ENCODE peak calls at places on chromosomes 5 and 9, in nine cellular contexts. Z is A549, V is left ventricle myocardium inferior, J is osteoblast, R is upper lobe of right lung, T is PC-3, X is uterus, L is astrocyte, N is hepatocyte. D is an unnamed sample. For H3K4me1, the result is how much of the 10 kb centered on the place peaks cover.

GRCh38 chr9:112348257-112348992 is 15.0 kb upstream of the PTBP3 start:
- DNase-seq in Z (peak), V (peak), N (peak), J (peak), L (peak), X (peak), R (peak), T (no peak), D (peak)

GRCh38 chr9:88534456-88535225 is at the start of gene NXNL2:
- DNase-seq in N (peak), Z (peak), J (peak), R (peak), L (peak), X (peak), T (peak), V (peak), D (peak)

GRCh38 chr5:173230741-173231380 is 4.1 kb downstream of the NKX2-5 start:
- DNase-seq in T (no peak), N (no peak), X (no peak), J (no peak), L (no peak), Z (no peak), V (no peak), R (no peak), D (no peak)

GRCh38 chr5:138603521-138603920 is 28.3 kb upstream of the HSPA9 start:
- DNase-seq in V (no peak), Z (no peak), N (peak), T (no peak), L (no peak), X (no peak), R (no peak), J (no peak), D (no peak)

GRCh38 chr5:180136661-180137381 is 65.3 kb upstream of the RNF130 start:
- DNase-seq in Z (no peak), N (no peak), J (peak), X (peak), T (no peak), V (no peak), L (no peak), R (no peak), D (no peak)

GRCh38 chr5:79069488-79070001 is at the start of the genes BHMT2 and DMGDH:
- DNase-seq in V (peak), J (peak), N (no peak), L (peak), R (no peak), T (no peak), X (peak), Z (no peak), D (no peak)

GRCh38 chr9:124784503-124784902 is 7.6 kb downstream of the OLFML2A start:
- DNase-seq in V (no peak), N (no peak), T (no peak), L (no peak), R (no peak), Z (no peak), X (no peak), J (peak), D (no peak)

GRCh38 chr9:128512820-128513219 is 8.3 kb downstream of the GLE1 start:
- DNase-seq in J (no peak), V (no peak), N (no peak), Z (no peak), X (no peak), L (no peak), T (no peak), R (no peak), D (no peak)

GRCh38 chr5:135232958-135233357 is 166.1 kb downstream of the MACROH2A1 start:
- DNase-seq in L (no peak), V (no peak), T (no peak), N (no peak), Z (no peak), J (peak), X (no peak), R (peak), D (no peak)

GRCh38 chr9:78821126-78821822 is 524.3 kb downstream of the PSAT1 start:
- DNase-seq in Z (peak), R (no peak), J (peak), N (peak), T (peak), L (no peak), X (no peak), V (no peak), D (no peak)

GRCh38 chr5:178237431-178238312 is 5.1 kb upstream of the PHYKPL start:
- DNase-seq in T (peak), V (no peak), Z (no peak), N (no peak), X (no peak), L (peak), R (no peak), J (peak), D (no peak)

GRCh38 chr9:14352549-14352948 is 38.6 kb upstream of the NFIB start:
- DNase-seq in N (no peak), V (no peak), L (no peak), X (no peak), J (no peak), Z (no peak), R (no peak), T (no peak), D (peak)

DNA sequence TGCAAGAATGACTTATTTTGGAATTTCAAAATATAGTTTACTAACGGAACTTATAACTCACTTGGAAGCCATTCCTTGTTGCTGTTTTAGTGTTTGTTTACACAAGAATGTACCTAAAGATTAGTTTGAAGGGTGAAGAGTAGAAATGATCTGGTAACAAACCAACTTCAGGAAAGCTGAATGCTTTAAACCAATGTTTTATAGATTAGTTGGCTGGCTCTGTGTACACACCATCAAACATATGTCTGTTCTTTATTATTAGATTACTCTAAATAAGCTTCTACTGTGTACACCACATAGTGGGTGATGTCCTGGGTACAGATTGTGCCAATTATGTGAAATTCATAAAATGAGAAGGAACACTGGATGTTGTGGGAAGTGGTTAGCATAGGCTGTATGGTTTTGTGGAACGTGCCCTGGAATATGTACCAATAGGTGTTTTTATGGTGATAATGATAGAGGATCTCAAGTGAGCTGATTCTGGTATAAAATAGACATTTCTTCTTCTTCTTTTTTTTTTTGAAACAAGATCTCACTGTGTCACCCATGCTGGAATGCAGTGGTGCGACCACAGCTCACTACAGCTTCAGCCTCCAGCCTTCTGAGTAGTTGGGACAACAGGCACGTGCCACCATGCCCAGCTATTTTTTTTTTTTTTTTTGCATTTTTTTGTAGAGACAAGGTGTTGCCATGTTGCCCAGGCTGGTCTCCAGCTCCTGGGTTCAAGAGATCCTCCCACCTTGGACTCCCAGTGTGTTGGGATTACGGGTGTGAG is 109.3 kb upstream of the DHFR start:
- DNase-seq in L (no peak), X (no peak), Z (no peak), J (no peak), V (no peak), R (no peak), T (peak), N (no peak), D (no peak)
- TF ChIP-seq CTCF in L (no peak), X (no peak), Z (no peak), J (no peak), V (no peak), R (no peak), T (no peak), N (no peak), D (no peak)

GRCh38 chr5:114935490-114935889 is 234.2 kb downstream of the TRIM36 start:
- DNase-seq in Z (no peak), V (no peak), X (no peak), J (no peak), T (no peak), L (no peak), R (no peak), N (no peak), D (no peak)

GRCh38 chr5:114940709-114941108 is 229.0 kb downstream of the TRIM36 start:
- DNase-seq in V (no peak), X (no peak), T (no peak), N (no peak), R (no peak), Z (no peak), J (no peak), L (no peak), D (no peak)
- H3K4me1 ChIP-seq in V (under half), X (under half), T (under half), N (under half), R (under half), Z (under half), J (under half), L (under half), D (under half)

GRCh38 chr9:33165263-33166151 is 1.6 kb downstream of the B4GALT1 start:
- DNase-seq in Z (peak), N (peak), L (peak), T (peak), X (peak), V (no peak), R (no peak), J (peak), D (no peak)

GRCh38 chr9:33166263-33167083 is 663 bp downstream of the B4GALT1 start:
- DNase-seq in T (no peak), N (peak), Z (peak), X (peak), J (peak), L (no peak), V (peak), R (no peak), D (peak)

GRCh38 chr9:33162721-33163311 is 4.3 kb downstream of the B4GALT1 start:
- DNase-seq in J (peak), N (peak), Z (peak), L (peak), R (no peak), V (peak), X (peak), T (peak), D (no peak)

GRCh38 chr9:33163433-33164137 is 3.6 kb downstream of the B4GALT1 start:
- DNase-seq in L (no peak), N (no peak), J (no peak), X (no peak), V (no peak), Z (no peak), T (no peak), R (no peak), D (no peak)

GRCh38 chr9:33164138-33164809 is 2.9 kb downstream of the B4GALT1 start:
- DNase-seq in R (no peak), X (no peak), Z (no peak), L (no peak), N (no peak), V (no peak), T (no peak), J (no peak), D (no peak)
- H3K4me3 ChIP-seq in R (peak), X (peak), Z (peak), L (peak), N (peak), V (peak), T (peak), J (peak), D (no peak)

DNA sequence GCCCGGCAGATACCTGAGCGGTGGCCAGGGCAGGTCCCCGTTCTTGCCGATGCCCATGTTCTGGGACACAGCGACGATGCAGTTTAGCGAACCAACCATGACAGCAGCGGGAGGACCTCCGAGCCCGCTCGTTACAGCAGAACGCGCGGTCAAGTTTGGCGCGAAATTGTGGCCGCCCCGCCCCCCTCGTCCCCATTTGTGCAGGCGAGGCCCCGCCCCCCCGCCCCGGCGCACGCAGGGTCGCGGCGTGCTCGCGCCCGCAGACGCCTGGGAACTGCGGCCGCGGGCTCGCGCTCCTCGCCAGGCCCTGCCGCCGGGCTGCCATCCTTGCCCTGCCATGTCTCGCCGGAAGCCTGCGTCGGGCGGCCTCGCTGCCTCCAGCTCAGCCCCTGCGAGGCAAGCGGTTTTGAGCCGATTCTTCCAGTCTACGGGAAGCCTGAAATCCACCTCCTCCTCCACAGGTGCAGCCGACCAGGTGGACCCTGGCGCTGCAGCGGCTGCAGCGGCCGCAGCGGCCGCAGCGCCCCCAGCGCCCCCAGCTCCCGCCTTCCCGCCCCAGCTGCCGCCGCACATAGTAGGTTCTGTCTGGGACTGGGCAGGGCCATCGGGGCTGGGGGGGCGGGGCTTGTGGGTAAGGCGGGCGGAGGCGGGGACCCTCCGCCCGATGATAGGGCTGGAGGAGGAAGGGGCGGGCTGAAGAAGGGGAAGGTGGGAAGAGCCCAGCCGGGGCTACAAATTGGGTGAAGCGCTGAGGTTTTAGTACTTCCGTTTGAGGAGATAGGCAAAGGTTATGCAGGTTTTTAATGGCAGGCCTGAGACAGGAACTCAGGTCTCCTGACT is at the start of the genes DHFR and MSH3:
- DNase-seq in N (peak), L (peak), J (peak), V (peak), X (peak), Z (peak), R (peak), T (peak), D (peak)
- TF ChIP-seq CTCF in N (peak), L (no peak), J (no peak), V (peak), X (peak), Z (peak), R (no peak), T (peak), D (peak)

GRCh38 chr5:73490088-73490487 is 8.2 kb upstream of the BTF3 start:
- DNase-seq in R (no peak), J (no peak), Z (no peak), X (no peak), N (no peak), V (no peak), T (no peak), L (no peak), D (no peak)
- H3K4me1 ChIP-seq in R (under half), J (under half), Z (under half), X (under half), N (under half), V (under half), T (under half), L (under half), D (under half)

DNA sequence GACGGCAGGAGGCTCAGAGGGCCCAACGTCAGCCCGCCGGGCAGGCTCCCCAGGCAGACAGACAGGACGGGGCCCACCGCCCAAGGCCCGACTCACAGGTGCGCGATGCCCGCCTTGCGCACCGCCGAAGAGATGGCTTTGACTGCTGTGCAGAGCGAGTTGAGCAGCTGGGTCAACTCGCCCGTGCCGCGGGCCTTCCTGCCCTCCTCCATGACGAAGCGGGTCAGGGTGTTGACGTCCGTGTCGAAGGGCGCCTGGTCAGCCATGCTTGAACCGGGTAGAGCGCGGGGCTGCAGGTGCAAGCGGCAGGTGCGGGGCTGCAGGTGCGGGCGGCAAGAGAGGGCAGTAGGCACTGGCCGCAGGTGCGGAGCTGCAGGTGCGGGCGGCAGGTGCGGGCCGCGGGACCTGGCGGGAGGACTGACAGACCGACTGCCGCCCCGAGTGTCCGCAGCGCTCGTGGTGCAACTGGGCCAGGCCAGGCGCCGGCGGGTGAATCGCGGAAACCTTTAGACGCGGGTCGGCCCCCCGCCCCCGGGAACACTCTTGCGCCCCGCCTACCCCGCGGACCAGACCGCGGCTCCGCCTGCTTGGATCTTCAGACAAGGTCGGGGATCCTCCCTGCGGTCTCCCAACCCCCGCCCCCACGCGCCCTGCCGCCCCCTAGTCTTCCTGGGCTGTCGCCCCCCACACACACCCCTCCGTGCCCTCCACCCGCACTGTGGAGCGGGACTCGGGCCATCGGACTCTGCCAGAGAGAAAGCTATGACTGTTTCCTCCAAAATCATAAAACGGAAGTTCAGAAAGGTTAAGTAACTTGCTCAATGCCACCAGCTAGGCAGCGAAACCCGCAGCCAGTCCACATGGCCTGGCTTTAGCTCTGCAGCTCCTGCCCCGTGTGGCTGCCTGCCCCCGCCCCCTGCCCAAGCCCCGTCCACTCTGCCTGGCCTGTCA is at the start of gene FBP1:
- DNase-seq in L (no peak), J (peak), N (peak), T (peak), X (no peak), V (peak), R (peak), Z (no peak), D (no peak)
- H3K4me3 ChIP-seq in L (peak), J (peak), N (peak), T (peak), X (peak), V (peak), R (peak), Z (peak), D (no peak)

GRCh38 chr9:69657269-69657668 is 14.9 kb downstream of the APBA1 start:
- DNase-seq in N (peak), Z (no peak), L (no peak), T (no peak), V (no peak), R (no peak), J (no peak), X (no peak), D (no peak)

GRCh38 chr9:69660304-69660703 is 11.9 kb downstream of the APBA1 start:
- DNase-seq in J (no peak), R (no peak), L (no peak), N (no peak), X (no peak), Z (no peak), T (no peak), V (no peak), D (no peak)

GRCh38 chr9:69658987-69659677 is 13.0 kb downstream of the APBA1 start:
- DNase-seq in L (no peak), J (peak), R (no peak), N (no peak), Z (no peak), V (no peak), X (no peak), T (no peak), D (no peak)

GRCh38 chr9:69653261-69653660 is 18.9 kb downstream of the APBA1 start:
- DNase-seq in L (no peak), J (no peak), X (no peak), R (no peak), V (no peak), Z (no peak), T (no peak), N (no peak), D (no peak)

GRCh38 chr9:69655065-69655464 is 17.1 kb downstream of the APBA1 start:
- DNase-seq in N (no peak), T (no peak), X (no peak), R (no peak), L (no peak), Z (no peak), J (no peak), V (no peak), D (no peak)
- TF ChIP-seq CTCF in N (no peak), T (peak), X (no peak), R (no peak), L (no peak), Z (no peak), J (no peak), V (no peak), D (peak)

GRCh38 chr5:119311688-119312087 is 44.1 kb upstream of the TNFAIP8 start:
- DNase-seq in Z (no peak), R (no peak), T (no peak), J (no peak), N (no peak), X (no peak), V (no peak), L (no peak), D (no peak)
- H3K4me1 ChIP-seq in Z (half or more), R (under half), T (under half), J (under half), N (under half), X (under half), V (under half), L (under half), D (under half)

GRCh38 chr5:154860765-154861164 is 2.3 kb downstream of the CNOT8 start:
- DNase-seq in J (no peak), L (no peak), R (no peak), X (no peak), Z (no peak), T (no peak), N (no peak), V (no peak), D (no peak)

GRCh38 chr5:154861946-154862345 is 3.5 kb downstream of the CNOT8 start:
- DNase-seq in J (no peak), L (no peak), X (no peak), Z (no peak), R (no peak), N (no peak), V (no peak), T (no peak), D (no peak)

GRCh38 chr5:154858251-154858971 is at the start of gene CNOT8:
- DNase-seq in X (peak), Z (peak), N (peak), T (peak), R (peak), L (peak), V (peak), J (peak), D (peak)

GRCh38 chr5:154858972-154859950 is 834 bp downstream of the CNOT8 start:
- DNase-seq in V (no peak), N (peak), L (no peak), J (peak), X (no peak), T (peak), R (no peak), Z (no peak), D (no peak)

DNA sequence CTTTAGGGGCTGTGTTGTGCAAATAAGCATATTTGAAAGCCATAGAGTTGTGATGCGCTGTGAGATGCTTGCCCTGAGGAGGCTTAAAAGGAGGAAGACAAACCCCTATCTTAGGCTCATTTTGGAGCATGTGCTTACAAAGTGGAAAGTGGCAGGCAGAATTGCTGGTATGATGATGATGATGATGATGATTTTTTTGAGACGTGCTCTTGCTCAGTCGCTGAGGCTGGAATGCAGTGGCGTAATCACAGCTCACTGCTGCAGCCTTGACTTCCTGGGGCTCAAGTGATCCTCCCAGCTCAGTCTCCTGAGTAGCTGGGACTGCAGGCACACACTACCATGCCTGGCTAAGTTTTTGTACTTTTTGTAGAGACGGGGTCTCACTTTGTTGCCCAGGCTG is 1.7 kb downstream of the CNOT8 start:
- DNase-seq in X (no peak), R (peak), N (no peak), J (peak), V (no peak), Z (no peak), T (peak), L (peak), D (no peak)
- H3K4me3 ChIP-seq in X (no peak), R (peak), N (peak), J (peak), V (peak), Z (peak), T (peak), L (peak), D (peak)